ENCODE peak calls at places on chromosomes 4 and X, in five cellular contexts. One of them, this sample, is unnamed.

GRCh38 chr4:35912174-35912573 is 332.1 kb downstream of the ARAP2 start:
- DNase-seq in activated T-cell treated with anti-CD3 and anti-CD28 coated beads, Interleukin-2, amount 50 U/mL, for 24 hours: no peak
- DNase-seq in midbrain: no peak
- DNase-seq in mucosa of descending colon: no peak
- DNase-seq in transverse colon: no peak
- DNase-seq in this sample: no peak

GRCh38 chr4:151324449-151325319 is 721 bp downstream of the SH3D19 start:
- DNase-seq in activated T-cell treated with anti-CD3 and anti-CD28 coated beads, Interleukin-2, amount 50 U/mL, for 24 hours: peak
- DNase-seq in midbrain: peak
- DNase-seq in mucosa of descending colon: peak
- DNase-seq in transverse colon: peak
- DNase-seq in this sample: peak

GRCh38 chrX:107968623-107969022 is 13.5 kb downstream of the TEX13B start:
- DNase-seq in activated T-cell treated with anti-CD3 and anti-CD28 coated beads, Interleukin-2, amount 50 U/mL, for 24 hours: no peak
- DNase-seq in midbrain: no peak
- DNase-seq in mucosa of descending colon: no peak
- DNase-seq in transverse colon: no peak
- DNase-seq in this sample: no peak

GRCh38 chrX:10922158-10922557 is 189.0 kb upstream of the HCCS start:
- DNase-seq in activated T-cell treated with anti-CD3 and anti-CD28 coated beads, Interleukin-2, amount 50 U/mL, for 24 hours: no peak
- DNase-seq in midbrain: no peak
- DNase-seq in mucosa of descending colon: no peak
- DNase-seq in transverse colon: no peak
- DNase-seq in this sample: no peak

GRCh38 chr4:105274504-105274903 is 127.8 kb downstream of the TET2 start:
- DNase-seq in activated T-cell treated with anti-CD3 and anti-CD28 coated beads, Interleukin-2, amount 50 U/mL, for 24 hours: no peak
- DNase-seq in midbrain: no peak
- DNase-seq in mucosa of descending colon: no peak
- DNase-seq in transverse colon: no peak
- DNase-seq in this sample: no peak

GRCh38 chrX:54920610-54921426 is at the start of gene TRO:
- DNase-seq in activated T-cell treated with anti-CD3 and anti-CD28 coated beads, Interleukin-2, amount 50 U/mL, for 24 hours: peak
- DNase-seq in midbrain: no peak
- DNase-seq in mucosa of descending colon: no peak
- DNase-seq in transverse colon: no peak
- DNase-seq in this sample: peak

GRCh38 chr4:8594097-8595038 is 1.8 kb downstream of the CPZ start:
- DNase-seq in activated T-cell treated with anti-CD3 and anti-CD28 coated beads, Interleukin-2, amount 50 U/mL, for 24 hours: no peak
- DNase-seq in midbrain: peak
- DNase-seq in mucosa of descending colon: peak
- DNase-seq in transverse colon: peak
- DNase-seq in this sample: peak

GRCh38 chr4:153676984-153677383 is 7.1 kb upstream of the TLR2 start:
- DNase-seq in activated T-cell treated with anti-CD3 and anti-CD28 coated beads, Interleukin-2, amount 50 U/mL, for 24 hours: no peak
- DNase-seq in midbrain: no peak
- DNase-seq in mucosa of descending colon: no peak
- DNase-seq in transverse colon: no peak
- DNase-seq in this sample: no peak